ENCODE peak calls at places on chromosomes 7 and 10, in five cellular contexts. One of them, this sample, is unnamed.

GRCh38 chr7:121623130-121623872 is 227.2 kb upstream of the FAM3C start:
- DNase-seq in AG08395: no peak
- DNase-seq in GM13976: no peak
- DNase-seq in LHCN-M2: no peak
- DNase-seq in stimulated activated naive B cell treated with anti-CD40 and anti-IgM and Interleukin-4, amounts not matched to agents 10 μg/mL and 1 μg/mL and 100 μg/mL, for 72 hours: no peak
- DNase-seq in this sample: no peak

GRCh38 chr7:98250789-98251188 is 1.2 kb downstream of the TECPR1 start:
- DNase-seq in GM13976: peak
- DNase-seq in AG08395: no peak
- DNase-seq in stimulated activated naive B cell treated with anti-CD40 and anti-IgM and Interleukin-4, amounts not matched to agents 10 μg/mL and 1 μg/mL and 100 μg/mL, for 72 hours: no peak
- DNase-seq in LHCN-M2: no peak
- DNase-seq in this sample: no peak

GRCh38 chr7:115676080-115676479 is 354.5 kb downstream of the TFEC start:
- DNase-seq in LHCN-M2: peak
- DNase-seq in GM13976: no peak
- DNase-seq in stimulated activated naive B cell treated with anti-CD40 and anti-IgM and Interleukin-4, amounts not matched to agents 10 μg/mL and 1 μg/mL and 100 μg/mL, for 72 hours: no peak
- DNase-seq in AG08395: no peak
- DNase-seq in this sample: no peak

GRCh38 chr7:36080843-36081242 is 72.2 kb upstream of the EEPD1 start:
- DNase-seq in LHCN-M2: no peak
- DNase-seq in stimulated activated naive B cell treated with anti-CD40 and anti-IgM and Interleukin-4, amounts not matched to agents 10 μg/mL and 1 μg/mL and 100 μg/mL, for 72 hours: no peak
- DNase-seq in GM13976: no peak
- DNase-seq in AG08395: no peak
- DNase-seq in this sample: no peak

GRCh38 chr7:45573636-45574470 is at the start of gene ADCY1:
- DNase-seq in LHCN-M2: no peak
- DNase-seq in stimulated activated naive B cell treated with anti-CD40 and anti-IgM and Interleukin-4, amounts not matched to agents 10 μg/mL and 1 μg/mL and 100 μg/mL, for 72 hours: no peak
- DNase-seq in AG08395: peak
- DNase-seq in GM13976: peak
- DNase-seq in this sample: no peak

GRCh38 chr7:130986271-130986690 is 252.3 kb upstream of the KLF14 start:
- DNase-seq in GM13976: no peak
- DNase-seq in stimulated activated naive B cell treated with anti-CD40 and anti-IgM and Interleukin-4, amounts not matched to agents 10 μg/mL and 1 μg/mL and 100 μg/mL, for 72 hours: no peak
- DNase-seq in LHCN-M2: no peak
- DNase-seq in AG08395: peak
- DNase-seq in this sample: no peak

GRCh38 chr10:126111562-126111961 is 215.2 kb downstream of the FANK1 start:
- DNase-seq in AG08395: no peak
- DNase-seq in stimulated activated naive B cell treated with anti-CD40 and anti-IgM and Interleukin-4, amounts not matched to agents 10 μg/mL and 1 μg/mL and 100 μg/mL, for 72 hours: no peak
- DNase-seq in GM13976: no peak
- DNase-seq in LHCN-M2: no peak
- DNase-seq in this sample: no peak

GRCh38 chr7:104656467-104656866 is 328.1 kb downstream of the LHFPL3 start:
- DNase-seq in AG08395: no peak
- DNase-seq in stimulated activated naive B cell treated with anti-CD40 and anti-IgM and Interleukin-4, amounts not matched to agents 10 μg/mL and 1 μg/mL and 100 μg/mL, for 72 hours: no peak
- DNase-seq in GM13976: no peak
- DNase-seq in LHCN-M2: peak
- DNase-seq in this sample: no peak

GRCh38 chr7:155846936-155847335 is 34.7 kb upstream of the SHH start:
- DNase-seq in GM13976: no peak
- DNase-seq in LHCN-M2: no peak
- DNase-seq in AG08395: no peak
- DNase-seq in stimulated activated naive B cell treated with anti-CD40 and anti-IgM and Interleukin-4, amounts not matched to agents 10 μg/mL and 1 μg/mL and 100 μg/mL, for 72 hours: no peak
- DNase-seq in this sample: no peak

GRCh38 chr7:112404321-112404720 is 45.9 kb upstream of the IFRD1 start:
- DNase-seq in stimulated activated naive B cell treated with anti-CD40 and anti-IgM and Interleukin-4, amounts not matched to agents 10 μg/mL and 1 μg/mL and 100 μg/mL, for 72 hours: no peak
- DNase-seq in AG08395: no peak
- DNase-seq in GM13976: no peak
- DNase-seq in LHCN-M2: no peak
- DNase-seq in this sample: no peak

GRCh38 chr10:43980313-43980712 is 331.6 kb upstream of the ZNF32 start:
- DNase-seq in LHCN-M2: no peak
- DNase-seq in AG08395: no peak
- DNase-seq in GM13976: no peak
- DNase-seq in stimulated activated naive B cell treated with anti-CD40 and anti-IgM and Interleukin-4, amounts not matched to agents 10 μg/mL and 1 μg/mL and 100 μg/mL, for 72 hours: no peak
- DNase-seq in this sample: no peak

GRCh38 chr10:30151581-30152389 is 92.4 kb upstream of the JCAD start:
- DNase-seq in stimulated activated naive B cell treated with anti-CD40 and anti-IgM and Interleukin-4, amounts not matched to agents 10 μg/mL and 1 μg/mL and 100 μg/mL, for 72 hours: no peak
- DNase-seq in GM13976: no peak
- DNase-seq in AG08395: peak
- DNase-seq in LHCN-M2: peak
- DNase-seq in this sample: no peak

GRCh38 chr7:45088821-45089313 is at the start of gene NACAD:
- DNase-seq in GM13976: peak
- DNase-seq in stimulated activated naive B cell treated with anti-CD40 and anti-IgM and Interleukin-4, amounts not matched to agents 10 μg/mL and 1 μg/mL and 100 μg/mL, for 72 hours: no peak
- DNase-seq in LHCN-M2: no peak
- DNase-seq in AG08395: peak
- DNase-seq in this sample: no peak

GRCh38 chr7:131233193-131233592 is 94.5 kb upstream of the MKLN1 start:
- DNase-seq in AG08395: no peak
- DNase-seq in LHCN-M2: no peak
- DNase-seq in stimulated activated naive B cell treated with anti-CD40 and anti-IgM and Interleukin-4, amounts not matched to agents 10 μg/mL and 1 μg/mL and 100 μg/mL, for 72 hours: no peak
- DNase-seq in GM13976: no peak
- DNase-seq in this sample: no peak

GRCh38 chr7:107563072-107563760 is 504 bp downstream of the COG5 start:
- DNase-seq in stimulated activated naive B cell treated with anti-CD40 and anti-IgM and Interleukin-4, amounts not matched to agents 10 μg/mL and 1 μg/mL and 100 μg/mL, for 72 hours: no peak
- DNase-seq in GM13976: no peak
- DNase-seq in AG08395: peak
- DNase-seq in LHCN-M2: no peak
- DNase-seq in this sample: no peak

GRCh38 chr7:54995631-54996340 is 23.0 kb upstream of the EGFR start:
- DNase-seq in AG08395: no peak
- DNase-seq in GM13976: peak
- DNase-seq in stimulated activated naive B cell treated with anti-CD40 and anti-IgM and Interleukin-4, amounts not matched to agents 10 μg/mL and 1 μg/mL and 100 μg/mL, for 72 hours: peak
- DNase-seq in LHCN-M2: peak
- DNase-seq in this sample: no peak

GRCh38 chr10:51911721-51912120 is 212.3 kb upstream of the CSTF2T start:
- DNase-seq in AG08395: no peak
- DNase-seq in stimulated activated naive B cell treated with anti-CD40 and anti-IgM and Interleukin-4, amounts not matched to agents 10 μg/mL and 1 μg/mL and 100 μg/mL, for 72 hours: no peak
- DNase-seq in LHCN-M2: no peak
- DNase-seq in GM13976: no peak
- DNase-seq in this sample: no peak

GRCh38 chr7:92836489-92837213 is at the start of gene CDK6:
- DNase-seq in stimulated activated naive B cell treated with anti-CD40 and anti-IgM and Interleukin-4, amounts not matched to agents 10 μg/mL and 1 μg/mL and 100 μg/mL, for 72 hours: peak
- DNase-seq in GM13976: peak
- DNase-seq in LHCN-M2: peak
- DNase-seq in AG08395: peak
- DNase-seq in this sample: peak

GRCh38 chr7:157412491-157413180 is 75.8 kb downstream of the DNAJB6 start:
- DNase-seq in stimulated activated naive B cell treated with anti-CD40 and anti-IgM and Interleukin-4, amounts not matched to agents 10 μg/mL and 1 μg/mL and 100 μg/mL, for 72 hours: no peak
- DNase-seq in GM13976: no peak
- DNase-seq in AG08395: no peak
- DNase-seq in LHCN-M2: no peak
- DNase-seq in this sample: no peak

GRCh38 chr10:102141583-102142107 is 8.8 kb downstream of the PPRC1 start:
- DNase-seq in stimulated activated naive B cell treated with anti-CD40 and anti-IgM and Interleukin-4, amounts not matched to agents 10 μg/mL and 1 μg/mL and 100 μg/mL, for 72 hours: no peak
- DNase-seq in AG08395: no peak
- DNase-seq in LHCN-M2: no peak
- DNase-seq in GM13976: peak
- DNase-seq in this sample: no peak

GRCh38 chr10:78899996-78900714 is 168.6 kb upstream of the ZMIZ1 start:
- DNase-seq in stimulated activated naive B cell treated with anti-CD40 and anti-IgM and Interleukin-4, amounts not matched to agents 10 μg/mL and 1 μg/mL and 100 μg/mL, for 72 hours: no peak
- DNase-seq in GM13976: no peak
- DNase-seq in LHCN-M2: no peak
- DNase-seq in AG08395: no peak
- DNase-seq in this sample: no peak

GRCh38 chr10:59808896-59809643 is 55.8 kb upstream of the MRLN start:
- DNase-seq in GM13976: peak
- DNase-seq in AG08395: peak
- DNase-seq in LHCN-M2: peak
- DNase-seq in stimulated activated naive B cell treated with anti-CD40 and anti-IgM and Interleukin-4, amounts not matched to agents 10 μg/mL and 1 μg/mL and 100 μg/mL, for 72 hours: peak
- DNase-seq in this sample: peak

GRCh38 chr10:124992462-124993344 is 50.8 kb downstream of the ZRANB1 start:
- DNase-seq in GM13976: peak
- DNase-seq in stimulated activated naive B cell treated with anti-CD40 and anti-IgM and Interleukin-4, amounts not matched to agents 10 μg/mL and 1 μg/mL and 100 μg/mL, for 72 hours: no peak
- DNase-seq in AG08395: peak
- DNase-seq in LHCN-M2: peak
- DNase-seq in this sample: no peak

GRCh38 chr10:10043083-10043482 is 974.6 kb upstream of the CELF2 start:
- DNase-seq in AG08395: no peak
- DNase-seq in stimulated activated naive B cell treated with anti-CD40 and anti-IgM and Interleukin-4, amounts not matched to agents 10 μg/mL and 1 μg/mL and 100 μg/mL, for 72 hours: no peak
- DNase-seq in GM13976: no peak
- DNase-seq in LHCN-M2: no peak
- DNase-seq in this sample: no peak